ENCODE peak calls at places on chromosomes 11 and 22, in four cellular contexts. Y, J, Z and R are unnamed samples.

GRCh38 chr11:104765401-104765800 is 132.9 kb downstream of the CASP12 start:
- DNase-seq in Y (no peak), J (no peak), Z (no peak), R (no peak)

GRCh38 chr11:99601179-99601578 is 580.4 kb downstream of the CNTN5 start:
- DNase-seq in Y (no peak), J (no peak), Z (no peak), R (no peak)

GRCh38 chr11:35919244-35919643 is 24.6 kb upstream of the LDLRAD3 start:
- DNase-seq in Y (no peak), J (no peak), Z (no peak), R (no peak)

GRCh38 chr11:61104963-61105362 is 2.7 kb downstream of the CD5 start:
- DNase-seq in Y (no peak), J (no peak), Z (no peak), R (no peak)

GRCh38 chr11:120830092-120830491 is 193.8 kb upstream of the TBCEL start:
- DNase-seq in Y (no peak), J (no peak), Z (no peak), R (peak)

GRCh38 chr22:37370306-37370979 is 56.8 kb downstream of the ELFN2 start:
- DNase-seq in Y (no peak), J (peak), Z (no peak), R (no peak)

GRCh38 chr11:85299247-85299646 is 327.9 kb downstream of the DLG2 start:
- DNase-seq in Y (no peak), J (no peak), Z (no peak), R (no peak)

GRCh38 chr22:49571326-49571725 is 256.3 kb downstream of the BRD1 start:
- DNase-seq in Y (no peak), J (no peak), Z (no peak), R (no peak)

GRCh38 chr11:27331984-27332383 is 31.0 kb downstream of the CCDC34 start:
- DNase-seq in Y (no peak), J (no peak), Z (no peak), R (no peak)

GRCh38 chr22:46845281-46846153 is 83.1 kb downstream of the TBC1D22A start:
- DNase-seq in Y (no peak), J (no peak), Z (no peak), R (no peak)

GRCh38 chr11:18522388-18522787 is 4.4 kb downstream of the TSG101 start:
- DNase-seq in Y (no peak), J (no peak), Z (no peak), R (no peak)

GRCh38 chr22:28547132-28547842 is 132.4 kb downstream of the TTC28 start:
- DNase-seq in Y (no peak), J (no peak), Z (no peak), R (no peak)

GRCh38 chr11:95541715-95542114 is 247.9 kb downstream of the FAM76B start:
- DNase-seq in Y (no peak), J (no peak), Z (no peak), R (no peak)

DNA sequence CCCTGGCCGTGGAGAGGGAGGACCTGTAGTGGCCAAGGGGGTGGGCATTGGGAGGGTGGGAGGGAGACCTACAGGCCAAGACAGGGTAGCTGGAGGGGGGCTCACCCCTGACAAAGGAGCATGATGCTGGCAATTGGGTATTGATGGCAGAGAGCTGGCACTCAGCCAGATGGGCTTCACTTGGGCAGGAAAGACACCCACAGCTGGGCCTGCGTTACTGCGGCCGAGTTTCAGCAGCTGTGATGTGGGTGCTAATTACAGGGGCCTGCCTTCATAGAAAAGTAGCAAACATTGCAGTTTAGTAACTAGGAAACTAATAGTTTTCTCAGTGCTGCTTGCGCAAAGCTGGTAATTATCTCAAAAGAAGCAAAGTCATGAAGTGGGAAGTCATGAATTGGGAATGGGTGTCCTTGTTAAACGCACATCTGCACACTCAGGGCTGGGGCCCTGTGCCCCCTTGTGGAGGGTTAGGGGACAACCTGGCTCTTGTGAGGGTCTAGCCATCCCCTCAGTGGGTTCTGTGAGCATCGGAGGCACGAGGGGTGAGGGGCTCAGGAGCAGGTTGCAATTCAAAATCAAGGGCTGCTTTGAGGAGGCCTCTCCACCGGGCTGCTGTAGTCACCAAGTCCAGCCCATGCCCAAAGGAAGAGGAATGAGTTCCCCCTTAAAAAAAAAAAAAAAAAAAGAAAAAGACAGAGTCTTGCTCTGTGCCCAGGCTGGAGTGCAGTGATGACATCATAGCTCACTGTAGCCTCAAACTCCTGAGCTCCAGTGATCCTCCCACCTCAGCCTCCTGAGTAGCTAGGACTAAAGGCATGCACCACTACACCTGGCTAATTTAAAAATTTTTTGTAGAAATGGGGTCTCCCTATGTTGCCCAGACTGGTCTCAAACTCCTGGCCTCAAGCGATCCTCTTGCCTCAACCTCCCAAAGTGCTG is 24.4 kb upstream of the TXNRD2 start:
- DNase-seq in Y (no peak), J (no peak), Z (peak), R (no peak)
- TF ChIP-seq CTCF in Y (peak), J (peak), Z (peak), R (peak)

DNA sequence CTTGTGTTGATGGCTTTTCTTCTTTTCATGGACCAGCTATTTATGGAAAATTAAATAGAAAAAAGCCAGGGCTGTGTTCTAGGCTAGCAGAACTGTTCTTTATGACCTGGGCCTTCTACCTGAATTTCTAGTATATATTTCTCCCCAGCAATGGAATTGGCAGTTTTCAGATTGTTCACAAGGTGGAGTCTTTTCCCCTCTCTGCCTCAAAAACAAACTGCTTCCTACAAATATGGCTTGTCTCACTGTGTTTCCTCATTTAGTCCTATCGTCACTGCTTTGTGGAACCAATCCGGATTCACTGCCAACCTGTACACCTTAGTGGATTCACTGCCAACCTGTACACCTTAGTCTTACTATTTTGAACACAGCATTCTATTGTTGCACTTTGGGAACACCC is 5.0 kb upstream of the APOL5 start:
- DNase-seq in Y (no peak), J (no peak), Z (no peak), R (no peak)
- TF ChIP-seq CTCF in Y (no peak), J (no peak), Z (peak), R (peak)

DNA sequence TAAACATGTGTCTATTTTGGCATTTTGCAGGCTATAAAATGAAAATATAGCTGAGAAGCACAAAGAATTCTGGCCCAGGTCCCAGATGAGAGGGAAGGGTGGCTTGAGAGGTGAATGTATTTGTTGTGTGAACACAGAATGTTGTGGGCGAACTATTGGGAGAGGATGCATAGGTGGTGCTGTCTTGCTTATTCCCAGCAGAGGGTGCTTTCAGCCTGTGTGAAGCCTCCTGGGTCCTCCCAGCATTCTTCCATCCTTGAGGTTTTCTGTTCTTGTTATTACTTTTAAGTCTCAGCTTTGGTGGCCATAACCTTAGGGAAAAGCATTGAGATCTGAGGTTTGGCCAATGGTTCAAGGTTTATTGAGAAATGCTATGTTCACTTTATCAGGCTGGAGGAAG is 108.7 kb upstream of the SNX19 start:
- DNase-seq in Y (no peak), J (no peak), Z (no peak), R (peak)
- TF ChIP-seq CTCF in Y (peak), J (no peak), Z (no peak), R (peak)

GRCh38 chr22:44070029-44070428 is 45.9 kb downstream of the PARVB start:
- DNase-seq in Y (no peak), J (no peak), Z (no peak), R (no peak)

GRCh38 chr22:44068422-44069191 is 44.5 kb downstream of the PARVB start:
- DNase-seq in Y (no peak), J (peak), Z (no peak), R (no peak)

GRCh38 chr22:44067901-44068300 is 43.8 kb downstream of the PARVB start:
- DNase-seq in Y (no peak), J (no peak), Z (no peak), R (no peak)

GRCh38 chr22:44063462-44064371 is 39.6 kb downstream of the PARVB start:
- DNase-seq in Y (no peak), J (no peak), Z (no peak), R (no peak)

DNA sequence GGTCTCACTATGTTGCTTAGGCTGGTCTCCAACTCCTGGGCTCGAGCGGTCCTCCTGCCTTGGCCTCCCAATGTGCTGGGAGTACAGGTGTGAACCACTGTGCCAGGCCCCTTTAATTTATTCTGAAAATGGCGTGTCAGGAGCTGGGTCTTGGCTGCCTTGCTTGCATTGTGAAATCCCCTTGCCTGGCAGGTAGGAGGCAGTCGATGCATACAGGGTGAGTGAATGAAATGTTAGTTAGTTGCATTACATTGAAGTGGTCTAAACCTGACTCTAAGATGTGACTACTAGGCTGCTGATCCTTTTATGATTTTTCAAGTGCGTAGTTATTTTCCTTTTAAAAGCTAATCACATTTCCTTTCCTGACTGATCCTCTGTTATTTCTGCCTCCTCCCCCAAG is 42.9 kb downstream of the PARVB start:
- DNase-seq in Y (no peak), J (no peak), Z (no peak), R (no peak)
- TF ChIP-seq CTCF in Y (no peak), J (no peak), Z (no peak), R (peak)